ENCODE peak calls at places on chromosomes 7 and 10, in ten cellular contexts. H is MCF 10A, K is GM23338, O is fibroblast of lung, A is lung, X is heart left ventricle, N is bronchial epithelial cell, U is AG10803, E is ovary, S is fibroblast of mammary gland. B is an unnamed sample.

GRCh38 chr10:124014416-124015154 is 78.8 kb downstream of the CHST15 start:
- DNase-seq in H (no peak), K (no peak), O (no peak), A (no peak), X (no peak), N (no peak), U (no peak), E (no peak), S (no peak), B (no peak)

GRCh38 chr10:48670978-48671913 is 13.4 kb upstream of the WDFY4 start:
- DNase-seq in H (no peak), K (peak), O (no peak), A (no peak), X (no peak), N (no peak), U (no peak), E (no peak), S (no peak), B (no peak)

GRCh38 chr7:30563326-30563942 is 31.2 kb upstream of the GARS1 start:
- DNase-seq in H (peak), K (no peak), O (no peak), A (no peak), X (no peak), N (peak), U (peak), E (no peak), S (peak), B (peak)

GRCh38 chr10:63208981-63209380 is 75.9 kb downstream of the NRBF2 start:
- DNase-seq in H (peak), K (peak), O (peak), A (no peak), X (no peak), N (no peak), U (peak), E (no peak), S (peak), B (no peak)

GRCh38 chr7:99562832-99563231 is 4.4 kb downstream of the ZNF655 start:
- DNase-seq in H (peak), K (no peak), O (peak), A (peak), X (no peak), N (peak), U (peak), E (no peak), S (peak), B (peak)

GRCh38 chr10:68032113-68032512 is 43.0 kb downstream of the HERC4 start:
- DNase-seq in H (no peak), K (no peak), O (no peak), A (no peak), X (no peak), N (no peak), U (no peak), E (no peak), S (no peak), B (no peak)

GRCh38 chr7:157003445-157004049 is 6.9 kb downstream of the MNX1 start:
- DNase-seq in H (no peak), K (peak), O (no peak), A (no peak), X (no peak), N (no peak), U (no peak), E (no peak), S (no peak), B (no peak)

GRCh38 chr10:119409906-119410305 is 132.6 kb downstream of the RGS10 start:
- DNase-seq in H (no peak), K (no peak), O (peak), A (no peak), X (peak), N (no peak), U (no peak), E (peak), S (no peak), B (no peak)

GRCh38 chr7:155804897-155805825 is 7.1 kb downstream of the SHH start:
- DNase-seq in H (peak), K (peak), O (peak), A (no peak), X (peak), N (peak), U (peak), E (no peak), S (peak), B (no peak)

GRCh38 chr7:100673942-100674431 is 447 bp downstream of the GNB2 start:
- DNase-seq in H (peak), K (no peak), O (peak), A (peak), X (peak), N (no peak), U (peak), E (peak), S (peak), B (no peak)

GRCh38 chr10:88361494-88361893 is 221.6 kb downstream of the RNLS start:
- DNase-seq in H (no peak), K (no peak), O (peak), A (no peak), X (no peak), N (no peak), U (no peak), E (no peak), S (no peak), B (no peak)

GRCh38 chr7:155230169-155230593 is 67.5 kb upstream of the INSIG1 start:
- DNase-seq in H (peak), K (peak), O (peak), A (no peak), X (no peak), N (peak), U (peak), E (no peak), S (peak), B (peak)

GRCh38 chr7:32217841-32218467 is 147.7 kb upstream of the PDE1C start:
- DNase-seq in H (peak), K (no peak), O (no peak), A (no peak), X (no peak), N (no peak), U (no peak), E (no peak), S (no peak), B (no peak)

GRCh38 chr10:61877882-61878281 is 23.6 kb upstream of the ARID5B start:
- DNase-seq in H (no peak), K (no peak), O (peak), A (no peak), X (no peak), N (no peak), U (no peak), E (no peak), S (no peak), B (no peak)

GRCh38 chr7:151679073-151679708 is 159.5 kb upstream of the RHEB start:
- DNase-seq in H (no peak), K (no peak), O (no peak), A (no peak), X (no peak), N (no peak), U (no peak), E (no peak), S (no peak), B (no peak)

GRCh38 chr10:11024596-11024995 is 6.9 kb downstream of the CELF2 start:
- DNase-seq in H (peak), K (no peak), O (no peak), A (no peak), X (no peak), N (peak), U (peak), E (no peak), S (peak), B (no peak)

GRCh38 chr7:143882020-143882610 is 19.9 kb downstream of the TCAF1 start:
- DNase-seq in H (no peak), K (peak), O (peak), A (no peak), X (peak), N (no peak), U (peak), E (peak), S (peak), B (no peak)

GRCh38 chr7:73901823-73902597 is 41.1 kb downstream of the TMEM270 start:
- DNase-seq in H (no peak), K (peak), O (no peak), A (no peak), X (no peak), N (no peak), U (no peak), E (no peak), S (no peak), B (no peak)

GRCh38 chr7:17369686-17370426 is 71.4 kb downstream of the AHR start:
- DNase-seq in H (peak), K (peak), O (peak), A (peak), X (no peak), N (peak), U (peak), E (peak), S (peak), B (peak)

GRCh38 chr7:107951172-107951787 is 51.7 kb downstream of the LAMB1 start:
- DNase-seq in H (peak), K (no peak), O (no peak), A (peak), X (no peak), N (no peak), U (no peak), E (no peak), S (no peak), B (no peak)

GRCh38 chr10:22831586-22831985 is 96.3 kb upstream of the ARMC3 start:
- DNase-seq in H (peak), K (no peak), O (no peak), A (no peak), X (no peak), N (no peak), U (no peak), E (no peak), S (peak), B (no peak)

GRCh38 chr10:31942892-31943291 is 14.3 kb upstream of the ARHGAP12 start:
- DNase-seq in H (no peak), K (no peak), O (no peak), A (no peak), X (no peak), N (peak), U (no peak), E (no peak), S (no peak), B (peak)

GRCh38 chr10:81871558-81871957 is 3.4 kb upstream of the NRG3 start:
- DNase-seq in H (no peak), K (no peak), O (no peak), A (no peak), X (no peak), N (no peak), U (no peak), E (no peak), S (no peak), B (no peak)

DNA sequence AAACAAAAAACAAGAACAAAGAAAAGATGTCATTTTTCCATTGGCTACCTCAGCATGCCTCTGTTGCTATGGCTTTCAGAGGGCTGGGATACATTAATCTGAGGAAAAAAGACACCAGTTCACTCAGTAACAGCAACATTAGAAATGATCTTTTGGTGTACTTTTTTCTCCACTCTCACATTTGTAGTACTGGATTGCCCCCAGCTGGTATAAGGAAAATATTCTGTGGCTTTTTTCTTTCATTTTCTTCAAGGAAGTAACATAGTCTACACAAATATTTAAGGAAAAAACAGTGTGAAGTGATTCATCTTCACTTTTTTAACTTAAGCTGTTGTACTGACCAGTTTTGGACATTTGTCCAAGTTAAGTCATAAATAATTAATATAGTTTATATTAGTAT is 482.3 kb downstream of the SORCS1 start:
- DNase-seq in H (peak), K (no peak), O (no peak), A (no peak), X (no peak), N (peak), U (no peak), E (no peak), S (no peak), B (no peak)
- TF ChIP-seq CTCF in H (peak), K (no peak), O (no peak), A (no peak), X (peak), N (no peak), U (peak), E (no peak), S (no peak), B (no peak)

GRCh38 chr7:18755793-18756192 is 260.2 kb downstream of the HDAC9 start:
- DNase-seq in H (no peak), K (no peak), O (no peak), A (no peak), X (no peak), N (no peak), U (no peak), E (no peak), S (no peak), B (no peak)

GRCh38 chr7:18760046-18760445 is 264.5 kb downstream of the HDAC9 start:
- DNase-seq in H (no peak), K (no peak), O (no peak), A (no peak), X (no peak), N (no peak), U (no peak), E (no peak), S (peak), B (no peak)

GRCh38 chr7:18756378-18757050 is 261.0 kb downstream of the HDAC9 start:
- DNase-seq in H (no peak), K (no peak), O (no peak), A (no peak), X (no peak), N (no peak), U (no peak), E (no peak), S (no peak), B (no peak)

GRCh38 chr7:18753972-18754610 is 258.5 kb downstream of the HDAC9 start:
- DNase-seq in H (no peak), K (no peak), O (peak), A (no peak), X (no peak), N (no peak), U (peak), E (no peak), S (peak), B (no peak)

GRCh38 chr7:18754766-18755165 is 259.2 kb downstream of the HDAC9 start:
- DNase-seq in H (peak), K (no peak), O (peak), A (no peak), X (no peak), N (no peak), U (peak), E (no peak), S (peak), B (no peak)
- TF ChIP-seq CTCF in H (no peak), K (no peak), O (peak), A (no peak), X (peak), N (no peak), U (peak), E (no peak), S (no peak), B (no peak)

GRCh38 chr7:362416-363096 is 72.6 kb downstream of the FOXL3 start:
- DNase-seq in H (no peak), K (no peak), O (peak), A (no peak), X (no peak), N (peak), U (peak), E (no peak), S (peak), B (no peak)
- TF ChIP-seq CTCF in H (no peak), K (no peak), O (no peak), A (no peak), X (no peak), N (no peak), U (no peak), E (no peak), S (no peak), B (no peak)

DNA sequence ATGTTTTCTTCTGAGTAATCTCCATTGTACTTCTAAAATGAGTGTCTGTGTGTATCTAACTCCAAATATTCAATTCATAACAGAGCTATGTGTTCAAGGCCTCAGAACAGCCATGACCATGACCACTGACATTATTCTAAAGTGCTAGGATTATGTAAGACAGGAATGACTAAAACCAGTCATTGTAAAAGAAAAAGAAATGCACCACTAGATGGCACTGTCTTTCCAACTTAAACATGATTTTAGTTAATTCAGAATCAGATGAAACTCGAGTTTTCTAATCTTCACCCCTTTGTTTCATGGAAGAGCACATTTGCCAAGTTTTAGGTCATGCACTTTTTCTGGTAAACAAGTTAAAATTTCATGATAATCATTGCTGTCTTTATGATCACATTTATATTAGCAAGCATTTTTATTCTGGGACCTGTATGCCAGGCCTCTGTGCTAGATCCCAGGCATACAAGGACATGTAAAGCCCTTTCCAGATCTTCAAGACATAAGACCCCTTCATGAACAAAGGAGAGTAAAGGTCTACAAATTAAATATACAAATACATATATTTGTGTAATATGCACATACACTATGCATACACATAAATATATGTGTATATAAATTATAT is 26.1 kb upstream of the RSU1 start:
- DNase-seq in H (peak), K (peak), O (peak), A (no peak), X (no peak), N (peak), U (peak), E (no peak), S (peak), B (peak)
- TF ChIP-seq CTCF in H (peak), K (peak), O (peak), A (peak), X (peak), N (peak), U (peak), E (peak), S (peak), B (peak)

GRCh38 chr7:70040971-70041766 is 442.9 kb downstream of the AUTS2 start:
- DNase-seq in H (no peak), K (peak), O (peak), A (no peak), X (no peak), N (peak), U (peak), E (no peak), S (peak), B (no peak)
- TF ChIP-seq CTCF in H (no peak), K (peak), O (peak), A (no peak), X (peak), N (peak), U (peak), E (no peak), S (peak), B (no peak)

GRCh38 chr7:47392241-47392759 is 189.6 kb downstream of the TNS3 start:
- DNase-seq in H (no peak), K (no peak), O (peak), A (peak), X (peak), N (no peak), U (peak), E (peak), S (peak), B (no peak)
- TF ChIP-seq CTCF in H (no peak), K (no peak), O (peak), A (no peak), X (peak), N (no peak), U (peak), E (peak), S (peak), B (no peak)

DNA sequence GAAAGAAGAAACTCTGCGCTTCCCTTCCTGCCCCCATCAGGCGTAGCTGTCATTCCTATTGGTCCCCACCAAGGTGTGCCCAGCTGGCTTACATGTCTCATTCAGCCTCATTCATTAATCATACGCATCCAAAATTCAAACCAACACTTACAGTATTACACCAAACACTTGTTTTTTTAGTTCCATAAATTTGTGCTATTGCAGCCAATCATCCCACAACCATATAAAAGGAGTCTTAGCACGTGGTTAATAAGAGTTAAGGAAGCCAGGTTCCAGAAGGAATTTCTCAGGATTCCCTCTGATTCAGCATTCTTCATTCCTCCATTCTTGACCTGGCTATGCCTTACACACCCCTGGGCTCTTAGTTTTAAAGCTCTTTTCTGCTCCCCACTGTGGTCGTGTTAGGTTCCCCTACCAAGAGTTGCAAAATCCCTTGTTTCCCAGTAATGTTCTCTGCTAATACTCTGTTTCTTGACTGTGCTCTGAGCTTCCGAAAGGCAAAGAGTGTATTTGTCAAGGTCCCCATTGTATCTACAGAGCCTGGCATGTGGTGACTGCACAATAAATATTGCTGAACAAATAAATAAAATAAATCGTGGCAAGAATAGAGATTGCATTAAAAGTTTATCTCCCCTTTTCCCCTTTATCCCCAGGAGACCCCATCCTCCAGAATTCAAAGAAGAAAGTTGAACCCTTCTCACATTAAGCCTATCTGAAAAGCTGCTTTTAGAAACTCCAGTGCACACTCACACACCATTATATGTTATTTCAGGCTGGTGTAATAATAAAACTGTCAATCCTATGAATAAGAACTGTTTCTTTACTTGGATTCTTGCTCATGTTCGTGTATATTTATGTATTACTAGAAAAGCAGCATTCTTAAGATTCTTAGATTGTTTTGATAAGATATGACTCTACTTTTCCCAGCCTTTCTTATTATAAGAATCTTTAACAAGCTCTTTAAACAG is 514.4 kb downstream of the INHBA start:
- DNase-seq in H (peak), K (peak), O (peak), A (no peak), X (no peak), N (peak), U (peak), E (no peak), S (peak), B (peak)
- TF ChIP-seq CTCF in H (no peak), K (no peak), O (no peak), A (no peak), X (no peak), N (no peak), U (no peak), E (no peak), S (no peak), B (no peak)